ENCODE peak calls at places on chromosomes 12 and 14, in five cellular contexts. Q is stomach; H is activated naive CD4-positive, alpha-beta T cell; G is pulmonary artery endothelial cell; B is HS-27A. R is an unnamed sample.
A peak's percentile ranks its signal among the peaks of the same experiment; 100 is the strongest.

GRCh38 chr12:116039081-116039480 is 238.4 kb downstream of the MED13L start:
- DNase-seq in G (no peak), H (no peak), B (no peak), Q (no peak), R (no peak)

GRCh38 chr12:96720363-96720705 is 186.7 kb upstream of the NEDD1 start:
- DNase-seq in H (peak; percentile 1), B (no peak), Q (no peak), G (no peak), R (no peak)

GRCh38 chr14:90576981-90577660 is 180.3 kb downstream of the CALM1 start:
- DNase-seq in Q (no peak), B (no peak), G (no peak), H (no peak), R (no peak)

GRCh38 chr14:33850826-33851225 is 100.0 kb downstream of the EGLN3 start:
- DNase-seq in B (no peak), H (no peak), G (no peak), Q (no peak), R (no peak)

GRCh38 chr14:76948213-76948947 is 80.1 kb downstream of the IRF2BPL start:
- DNase-seq in Q (peak; percentile 79), B (no peak), H (no peak), G (no peak), R (no peak)

GRCh38 chr14:58647777-58648176 is 10.0 kb downstream of the DACT1 start:
- DNase-seq in G (no peak), H (no peak), B (no peak), Q (no peak), R (no peak)

GRCh38 chr14:29227631-29228030 is 461.0 kb downstream of the FOXG1 start:
- DNase-seq in Q (no peak), B (no peak), G (no peak), H (no peak), R (no peak)

GRCh38 chr14:32397871-32398640 is 69.0 kb downstream of the AKAP6 start:
- DNase-seq in Q (no peak), B (peak; percentile 53), H (no peak), G (no peak), R (no peak)

GRCh38 chr12:107311682-107312081 is 218.3 kb upstream of the CRY1 start:
- DNase-seq in B (no peak), Q (no peak), G (no peak), H (no peak), R (no peak)

GRCh38 chr14:61911534-61911933 is 149.3 kb downstream of the SNAPC1 start:
- DNase-seq in H (no peak), Q (no peak), G (no peak), B (no peak), R (no peak)

GRCh38 chr12:14716848-14717444 is 20.5 kb upstream of the GUCY2C start:
- DNase-seq in B (peak; percentile 23), Q (peak; percentile 38), H (peak; percentile 2), G (peak; percentile 3), R (peak; percentile 22)

GRCh38 chr14:38282941-38283340 is 27.0 kb upstream of the CLEC14A start:
- DNase-seq in Q (no peak), H (no peak), B (no peak), G (no peak), R (no peak)

GRCh38 chr12:124576061-124576650 is 8.7 kb upstream of the NCOR2 start:
- DNase-seq in Q (no peak), H (no peak), B (no peak), G (no peak), R (no peak)

GRCh38 chr12:92621312-92621711 is 81.5 kb upstream of the PLEKHG7 start:
- DNase-seq in H (no peak), G (no peak), B (no peak), Q (no peak), R (no peak)

GRCh38 chr12:77494306-77494705 is 336.4 kb upstream of the NAV3 start:
- DNase-seq in B (no peak), G (no peak), Q (no peak), H (no peak), R (no peak)

GRCh38 chr14:43175896-43176295 is 1331.2 kb downstream of the FSCB start:
- DNase-seq in Q (no peak), H (no peak), G (no peak), B (no peak), R (no peak)

GRCh38 chr12:92035477-92035876 is 110.2 kb downstream of the BTG1 start:
- DNase-seq in H (no peak), Q (no peak), G (no peak), B (no peak), R (no peak)

GRCh38 chr12:115354007-115354452 is 670.1 kb upstream of the TBX3 start:
- DNase-seq in G (peak; percentile 51), H (no peak), B (no peak), Q (peak; percentile 56), R (no peak)

GRCh38 chr12:3042826-3043225 is 34.4 kb upstream of the TSPAN9 start:
- DNase-seq in G (no peak), B (no peak), Q (no peak), H (no peak), R (no peak)

GRCh38 chr12:79934309-79935020 is 432 bp downstream of the PPP1R12A start:
- DNase-seq in H (peak; percentile 43), Q (peak; percentile 39), G (no peak), B (no peak), R (no peak)

GRCh38 chr14:100762089-100762515 is 35.4 kb downstream of the DLK1 start:
- DNase-seq in B (no peak), Q (no peak), G (no peak), H (no peak), R (no peak)

GRCh38 chr12:80811957-80812708 is 95.4 kb downstream of the MYF5 start:
- DNase-seq in H (no peak), B (no peak), Q (no peak), G (no peak), R (no peak)

GRCh38 chr14:30292591-30292990 is 266.4 kb upstream of the G2E3 start:
- DNase-seq in B (no peak), Q (no peak), G (no peak), H (no peak), R (no peak)

GRCh38 chr14:99571303-99571986 is 32.6 kb downstream of the CCDC85C start:
- DNase-seq in H (no peak), G (no peak), B (no peak), Q (peak; percentile 61), R (no peak)

GRCh38 chr14:89171168-89171567 is 245.9 kb downstream of the FOXN3 start:
- DNase-seq in B (no peak), G (no peak), H (no peak), Q (no peak), R (no peak)

GRCh38 chr12:109464642-109465351 is 12.3 kb downstream of the KCTD10 start:
- DNase-seq in Q (no peak), G (no peak), H (no peak), B (no peak), R (no peak)

GRCh38 chr12:77204055-77204454 is 138.7 kb upstream of the E2F7 start:
- DNase-seq in Q (no peak), G (no peak), B (no peak), H (no peak), R (no peak)

GRCh38 chr14:99260652-99261551 is 11.1 kb downstream of the BCL11B start:
- DNase-seq in B (no peak), H (peak; percentile 60), G (no peak), Q (no peak), R (no peak)

GRCh38 chr14:50318031-50318626 is 6.0 kb downstream of the DMAC2L start:
- DNase-seq in Q (no peak), G (no peak), H (no peak), B (no peak), R (no peak)

GRCh38 chr12:123233505-123234299 is 466 bp downstream of the MTRFR start:
- DNase-seq in G (no peak), H (no peak), Q (no peak), B (no peak), R (no peak)

GRCh38 chr14:63438065-63438757 is 105.0 kb downstream of the PPP2R5E start:
- DNase-seq in Q (peak; percentile 66), B (no peak), H (no peak), G (peak; percentile 89), R (no peak)

GRCh38 chr14:91369628-91370445 is 47.8 kb downstream of the CCDC88C start:
- DNase-seq in B (no peak), Q (no peak), G (no peak), H (no peak), R (no peak)

GRCh38 chr12:106871477-106871876 is 84.2 kb upstream of the TMEM263 start:
- DNase-seq in B (no peak), Q (no peak), H (no peak), G (no peak), R (no peak)

R was measured in SK-N-MC.